ENCODE peak calls at places on chromosomes 7 and 10, in ten cellular contexts. S is psoas muscle, P is progenitor cell of endocrine pancreas, Z is NCI-H524, K is IMR-90, Y is Panc1, F is NCI-H748 treated with DMSO at 0.1 percent for 48 hours, B is lower leg skin, C is EL, D is T-helper 9 cell. J is an unnamed sample.

GRCh38 chr7:111741811-111742240 is 179.5 kb upstream of the IMMP2L start:
- DNase-seq in S (no peak), P (peak; percentile 17), Z (peak; percentile 18), K (peak; percentile 76), Y (no peak), F (peak; percentile 77), B (no peak), C (peak; percentile 64), D (peak; percentile 8), J (no peak)

GRCh38 chr10:83983578-83984255 is 155.6 kb upstream of the GHITM start:
- DNase-seq in S (no peak), P (no peak), Z (no peak), K (no peak), Y (no peak), F (peak; percentile 76), B (peak; percentile 35), C (peak; percentile 25), D (no peak), J (no peak)

GRCh38 chr7:27112960-27113949 is 10.8 kb upstream of the HOXA2 start:
- DNase-seq in S (peak; percentile 83), P (peak; percentile 58), Z (peak; percentile 29), K (peak; percentile 95), Y (no peak), F (no peak), B (no peak), C (no peak), D (no peak), J (no peak)

GRCh38 chr10:68560916-68561691 is 967 bp downstream of the TET1 start:
- DNase-seq in S (peak; percentile 57), P (peak; percentile 34), Z (no peak), K (peak; percentile 36), Y (no peak), F (no peak), B (no peak), C (peak; percentile 69), D (no peak), J (no peak)

GRCh38 chr10:4656576-4657194 is 169.3 kb upstream of the AKR1E2 start:
- DNase-seq in S (peak; percentile 63), P (peak; percentile 28), Z (no peak), K (peak; percentile 67), Y (no peak), F (peak; percentile 59), B (peak; percentile 60), C (peak; percentile 63), D (peak; percentile 29), J (no peak)

GRCh38 chr7:85529831-85530230 is 343.0 kb upstream of the SEMA3D start:
- DNase-seq in S (no peak), P (no peak), Z (no peak), K (peak; percentile 47), Y (no peak), F (no peak), B (no peak), C (peak; percentile 50), D (no peak), J (no peak)

GRCh38 chr10:18400201-18400910 is 251.0 kb downstream of the NSUN6 start:
- DNase-seq in S (no peak), P (no peak), Z (peak; percentile 61), K (peak; percentile 3), Y (no peak), F (peak; percentile 46), B (no peak), C (no peak), D (no peak), J (no peak)

GRCh38 chr7:129258649-129259389 is 34.0 kb downstream of the AHCYL2 start:
- DNase-seq in S (no peak), P (no peak), Z (no peak), K (no peak), Y (no peak), F (no peak), B (no peak), C (no peak), D (no peak), J (peak; percentile 77)

J was measured in SK-N-MC.